ENCODE peak calls at places on chromosomes 12 and 14, in ten cellular contexts. E, I, Z, O, Y, J, A, V, W and H are unnamed samples.

GRCh38 chr14:85856430-85856829 is 326.5 kb downstream of the FLRT2 start:
- DNase-seq in E (no peak), I (no peak), Z (no peak), O (no peak), Y (no peak), J (no peak), A (no peak), V (no peak), W (no peak), H (no peak)

GRCh38 chr14:51395361-51395849 is 155.4 kb downstream of the TMX1 start:
- DNase-seq in E (no peak), I (no peak), Z (peak; percentile 25), O (no peak), Y (no peak), J (peak; percentile 38), A (peak; percentile 26), V (no peak), W (peak; percentile 72), H (peak; percentile 82)

GRCh38 chr12:123056053-123056452 is 75.6 kb downstream of the ARL6IP4 start:
- DNase-seq in E (no peak), I (no peak), Z (no peak), O (no peak), Y (no peak), J (no peak), A (peak; percentile 52), V (no peak), W (no peak), H (no peak)

GRCh38 chr14:89792489-89793366 is 161.8 kb downstream of the EFCAB11 start:
- DNase-seq in E (no peak), I (no peak), Z (no peak), O (no peak), Y (no peak), J (peak; percentile 66), A (peak; percentile 36), V (no peak), W (no peak), H (peak; percentile 69)

GRCh38 chr14:56487090-56487667 is 92.4 kb upstream of the TMEM260 start:
- DNase-seq in E (no peak), I (peak; percentile 8), Z (no peak), O (no peak), Y (no peak), J (no peak), A (no peak), V (no peak), W (no peak), H (no peak)

GRCh38 chr12:76568130-76568529 is 8.6 kb upstream of the OSBPL8 start:
- DNase-seq in E (no peak), I (no peak), Z (no peak), O (no peak), Y (no peak), J (no peak), A (no peak), V (no peak), W (no peak), H (no peak)

GRCh38 chr14:94041551-94042346 is 15.6 kb downstream of the OTUB2 start:
- DNase-seq in E (peak; percentile 75), I (no peak), Z (no peak), O (peak; percentile 67), Y (peak; percentile 54), J (no peak), A (no peak), V (no peak), W (no peak), H (no peak)

GRCh38 chr12:46136239-46136638 is 132.6 kb downstream of the SLC38A1 start:
- DNase-seq in E (no peak), I (no peak), Z (no peak), O (no peak), Y (no peak), J (no peak), A (no peak), V (no peak), W (no peak), H (no peak)

GRCh38 chr14:87712386-87713113 is 280.4 kb downstream of the GALC start:
- DNase-seq in E (no peak), I (no peak), Z (no peak), O (no peak), Y (no peak), J (no peak), A (no peak), V (no peak), W (no peak), H (no peak)

GRCh38 chr14:33835677-33836076 is 115.2 kb downstream of the EGLN3 start:
- DNase-seq in E (no peak), I (no peak), Z (no peak), O (no peak), Y (no peak), J (no peak), A (no peak), V (no peak), W (no peak), H (no peak)

GRCh38 chr12:11765817-11766794 is 116.6 kb downstream of the ETV6 start:
- DNase-seq in E (no peak), I (no peak), Z (peak; percentile 56), O (peak; percentile 42), Y (no peak), J (no peak), A (no peak), V (no peak), W (no peak), H (no peak)

GRCh38 chr14:55057919-55058318 is 6.5 kb downstream of the MAPK1IP1L start:
- DNase-seq in E (no peak), I (no peak), Z (no peak), O (no peak), Y (no peak), J (no peak), A (no peak), V (no peak), W (no peak), H (no peak)

DNA sequence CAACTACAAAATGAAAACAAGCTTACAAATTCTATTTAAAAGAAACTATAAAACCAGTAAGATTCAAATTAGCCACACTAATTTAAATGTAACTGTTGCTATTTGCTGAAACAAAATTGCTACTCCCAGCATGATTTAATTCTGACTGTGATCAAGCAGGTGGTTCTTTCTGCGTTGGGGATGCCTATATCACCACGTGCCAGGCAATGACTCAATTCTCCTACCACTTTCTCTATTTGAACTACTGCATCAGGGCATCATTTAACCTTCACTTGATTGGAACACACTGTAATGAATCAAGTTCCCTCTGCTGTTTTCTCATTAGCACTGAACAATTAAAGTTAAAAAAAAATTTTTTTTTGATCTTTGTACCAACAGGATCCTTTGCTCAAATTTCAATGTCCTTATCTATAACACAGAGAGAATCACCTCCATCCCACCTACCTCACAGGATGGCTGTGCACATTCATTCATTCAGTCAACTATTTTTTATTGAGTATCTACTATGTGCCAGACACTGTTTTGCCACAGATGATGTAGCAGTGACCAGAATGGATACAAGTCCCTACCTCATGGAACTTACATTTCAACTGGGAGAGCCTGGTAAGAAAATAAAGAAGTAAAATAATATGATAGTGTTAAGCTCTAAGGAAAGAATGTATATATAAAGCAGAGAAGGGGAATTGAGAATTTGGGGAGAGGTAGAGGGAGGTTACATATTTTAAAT is 8.0 kb upstream of the ACTN1 start:
- DNase-seq in E (no peak), I (no peak), Z (no peak), O (no peak), Y (no peak), J (no peak), A (no peak), V (no peak), W (no peak), H (no peak)
- TF ChIP-seq EP300 in E (no peak), I (no peak), Z (no peak), O (no peak), Y (no peak), J (no peak), A (no peak), V (no peak), W (no peak), H (no peak)

GRCh38 chr12:92921877-92922276 is 7.2 kb downstream of the EEA1 start:
- DNase-seq in E (no peak), I (no peak), Z (no peak), O (no peak), Y (no peak), J (no peak), A (no peak), V (no peak), W (no peak), H (no peak)
- TF ChIP-seq EP300 in E (no peak), I (no peak), Z (no peak), O (no peak), Y (no peak), J (no peak), A (no peak), V (no peak), W (no peak), H (no peak)

GRCh38 chr12:26614217-26614616 is 218.8 kb downstream of the ITPR2 start:
- DNase-seq in E (no peak), I (no peak), Z (peak; percentile 14), O (no peak), Y (no peak), J (no peak), A (peak; percentile 47), V (no peak), W (peak; percentile 45), H (no peak)
- TF ChIP-seq EP300 in E (no peak), I (no peak), Z (no peak), O (no peak), Y (no peak), J (no peak), A (no peak), V (no peak), W (no peak), H (no peak)

GRCh38 chr14:95980402-95980801 is 58.8 kb upstream of the C14orf132 start:
- DNase-seq in E (no peak), I (no peak), Z (no peak), O (no peak), Y (no peak), J (no peak), A (no peak), V (no peak), W (no peak), H (no peak)

GRCh38 chr14:95981939-95982338 is 57.2 kb upstream of the C14orf132 start:
- DNase-seq in E (peak; percentile 3), I (no peak), Z (no peak), O (no peak), Y (no peak), J (no peak), A (no peak), V (no peak), W (no peak), H (no peak)

GRCh38 chr14:95984206-95984605 is 55.0 kb upstream of the C14orf132 start:
- DNase-seq in E (no peak), I (no peak), Z (no peak), O (no peak), Y (no peak), J (no peak), A (no peak), V (no peak), W (no peak), H (no peak)

DNA sequence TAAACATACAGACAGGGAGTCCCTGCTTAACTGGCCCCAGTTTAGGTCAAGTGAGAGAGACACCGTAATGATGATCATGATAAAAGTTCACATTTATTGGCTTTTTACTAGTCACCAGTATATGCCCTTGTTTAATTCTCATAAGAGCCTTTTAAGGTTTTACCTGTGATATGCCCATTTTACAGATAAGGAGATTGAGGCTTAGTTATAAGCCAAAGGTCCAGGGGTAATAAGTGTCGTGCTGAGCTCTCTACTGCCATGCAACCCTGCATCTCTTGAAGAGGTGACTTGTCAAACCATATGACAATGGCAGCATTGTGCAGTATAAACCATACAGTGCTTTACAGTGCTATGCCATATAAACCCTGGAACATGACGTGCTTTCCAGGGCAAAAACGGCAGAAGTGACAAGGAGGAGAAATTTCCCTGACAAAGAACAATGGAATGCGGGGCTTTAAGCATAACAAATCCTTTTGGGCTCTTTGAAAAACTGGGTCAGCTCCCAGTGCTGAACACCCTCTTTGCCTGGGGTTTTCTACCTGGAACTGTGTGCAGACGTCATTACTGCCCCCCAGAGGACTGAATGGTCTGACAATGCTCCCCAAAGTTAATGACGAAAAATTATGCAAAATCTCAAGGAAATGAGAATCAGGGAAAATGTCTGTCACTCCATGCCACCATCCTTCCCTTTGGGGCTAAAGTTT is 59.7 kb upstream of the C14orf132 start:
- DNase-seq in E (no peak), I (no peak), Z (no peak), O (no peak), Y (no peak), J (no peak), A (no peak), V (no peak), W (peak; percentile 44), H (no peak)
- TF ChIP-seq EP300 in E (no peak), I (no peak), Z (no peak), O (no peak), Y (no peak), J (no peak), A (no peak), V (no peak), W (no peak), H (no peak)